ENCODE peak calls at places on chromosomes 1 and 21, in six cellular contexts. J, M, U, B, R and D are unnamed samples.

GRCh38 chr1:2049517-2050481 is at the start of gene PRKCZ:
- DNase-seq in J (peak; percentile 93), M (peak; percentile 75), U (no peak), B (no peak), R (no peak), D (no peak)

GRCh38 chr1:201020040-201020591 is 3.4 kb downstream of the KIF21B start:
- DNase-seq in J (no peak), M (no peak), U (no peak), B (no peak), R (no peak), D (no peak)

GRCh38 chr1:115906627-115907026 is 65.7 kb upstream of the NHLH2 start:
- DNase-seq in J (no peak), M (no peak), U (no peak), B (no peak), R (no peak), D (no peak)

GRCh38 chr1:30751830-30752650 is 5.5 kb downstream of the LAPTM5 start:
- DNase-seq in J (no peak), M (no peak), U (no peak), B (no peak), R (no peak), D (no peak)

GRCh38 chr21:45556645-45557601 is 14.7 kb upstream of the SLC19A1 start:
- DNase-seq in J (no peak), M (no peak), U (peak; percentile 80), B (peak; percentile 47), R (no peak), D (no peak)

GRCh38 chr1:198496216-198497143 is 44.0 kb downstream of the ATP6V1G3 start:
- DNase-seq in J (no peak), M (no peak), U (no peak), B (peak; percentile 73), R (no peak), D (no peak)

GRCh38 chr1:112872551-112872962 is 83.4 kb downstream of the SLC16A1 start:
- DNase-seq in J (no peak), M (no peak), U (no peak), B (no peak), R (no peak), D (no peak)

GRCh38 chr1:210332719-210333398 is 4.2 kb downstream of the HHAT start:
- DNase-seq in J (peak; percentile 27), M (no peak), U (no peak), B (peak; percentile 36), R (no peak), D (no peak)

GRCh38 chr1:30871276-30871871 is 37.2 kb downstream of the SDC3 start:
- DNase-seq in J (no peak), M (no peak), U (no peak), B (no peak), R (no peak), D (no peak)

GRCh38 chr1:183032122-183032921 is 9.1 kb downstream of the LAMC1 start:
- DNase-seq in J (no peak), M (no peak), U (no peak), B (peak; percentile 50), R (no peak), D (no peak)

GRCh38 chr21:36097427-36098230 is 27.8 kb downstream of the CBR1 start:
- DNase-seq in J (no peak), M (no peak), U (no peak), B (no peak), R (no peak), D (no peak)

GRCh38 chr1:155178441-155179106 is 4.9 kb downstream of the TRIM46 start:
- DNase-seq in J (no peak), M (no peak), U (peak; percentile 66), B (no peak), R (peak; percentile 19), D (no peak)

GRCh38 chr1:21329209-21329844 is 39.1 kb upstream of the ECE1 start:
- DNase-seq in J (no peak), M (no peak), U (no peak), B (peak; percentile 35), R (no peak), D (no peak)

GRCh38 chr1:110370827-110371226 is 20.0 kb downstream of the SLC16A4 start:
- DNase-seq in J (no peak), M (no peak), U (no peak), B (peak; percentile 77), R (no peak), D (no peak)

GRCh38 chr1:33438364-33439145 is 7.7 kb upstream of the PHC2 start:
- DNase-seq in J (no peak), M (no peak), U (no peak), B (no peak), R (no peak), D (no peak)

GRCh38 chr1:67618285-67619018 is 66.5 kb upstream of the GADD45A start:
- DNase-seq in J (no peak), M (peak; percentile 49), U (no peak), B (peak; percentile 94), R (peak; percentile 65), D (peak; percentile 87)

GRCh38 chr21:41703857-41704501 is 62.9 kb downstream of the RIPK4 start:
- DNase-seq in J (no peak), M (no peak), U (no peak), B (no peak), R (no peak), D (no peak)

GRCh38 chr1:16267690-16268180 is 30.8 kb upstream of the CPLANE2 start:
- DNase-seq in J (no peak), M (no peak), U (no peak), B (no peak), R (no peak), D (no peak)

GRCh38 chr1:110433213-110433612 is 17.7 kb upstream of the PROK1 start:
- DNase-seq in J (no peak), M (no peak), U (no peak), B (no peak), R (no peak), D (no peak)

GRCh38 chr1:56569661-56570060 is 9.7 kb downstream of the PLPP3 start:
- DNase-seq in J (no peak), M (no peak), U (no peak), B (no peak), R (no peak), D (no peak)

GRCh38 chr1:76746195-76746594 is 121.1 kb upstream of the ST6GALNAC5 start:
- DNase-seq in J (no peak), M (no peak), U (no peak), B (peak; percentile 3), R (no peak), D (no peak)

GRCh38 chr1:145997156-145998023 is 1.0 kb upstream of the TXNIP start:
- DNase-seq in J (peak; percentile 61), M (peak; percentile 65), U (peak; percentile 80), B (peak; percentile 48), R (peak; percentile 71), D (no peak)

GRCh38 chr1:6414443-6414844 is 5.3 kb downstream of the HES2 start:
- DNase-seq in J (peak; percentile 33), M (no peak), U (no peak), B (peak; percentile 46), R (no peak), D (peak; percentile 7)

GRCh38 chr1:211210965-211211364 is 48.2 kb upstream of the RCOR3 start:
- DNase-seq in J (no peak), M (no peak), U (no peak), B (no peak), R (no peak), D (no peak)

GRCh38 chr1:226202246-226202645 is 15.7 kb upstream of the ACBD3 start:
- DNase-seq in J (no peak), M (no peak), U (no peak), B (no peak), R (no peak), D (no peak)

GRCh38 chr1:226203237-226203636 is 16.7 kb upstream of the ACBD3 start:
- DNase-seq in J (no peak), M (no peak), U (no peak), B (no peak), R (no peak), D (no peak)

GRCh38 chr1:226203693-226204092 is 17.2 kb upstream of the ACBD3 start:
- DNase-seq in J (no peak), M (no peak), U (no peak), B (no peak), R (no peak), D (no peak)

GRCh38 chr1:226199971-226200370 is 13.4 kb upstream of the ACBD3 start:
- DNase-seq in J (no peak), M (no peak), U (no peak), B (no peak), R (no peak), D (no peak)

DNA sequence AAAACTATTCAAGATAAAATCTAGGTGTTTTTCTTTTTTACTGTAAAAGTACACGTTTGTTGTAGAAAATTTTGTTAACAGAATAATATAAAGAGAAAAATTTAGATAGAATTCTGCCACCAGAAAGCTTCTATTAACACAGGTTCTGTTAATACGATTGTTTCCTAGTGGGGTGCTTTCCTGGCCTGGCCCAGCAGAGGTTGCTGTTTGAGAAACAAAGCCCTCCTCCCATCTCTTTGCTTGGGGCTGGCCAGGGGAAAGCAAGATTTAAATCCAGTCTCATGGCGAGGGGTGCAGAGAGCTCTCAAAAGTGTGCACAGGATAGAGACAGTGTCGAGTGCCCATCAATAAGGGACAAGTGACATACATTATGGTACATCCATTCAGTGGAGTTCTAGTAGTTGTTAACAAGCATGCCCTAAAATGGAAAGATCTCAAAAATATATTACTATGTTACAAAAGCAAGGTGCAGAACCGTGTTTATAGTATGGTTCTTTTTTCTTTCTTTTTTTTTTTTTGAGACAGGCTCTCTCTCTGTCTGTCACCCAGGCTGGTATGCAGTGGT is 14.6 kb upstream of the ACBD3 start:
- DNase-seq in J (no peak), M (no peak), U (no peak), B (peak; percentile 19), R (no peak), D (no peak)
- TF ChIP-seq CTCF in J (no peak), M (peak; percentile 18), U (no peak), B (peak; percentile 42), R (no peak), D (peak; percentile 43)

GRCh38 chr1:43454270-43455011 is 710 bp upstream of the HYI start:
- DNase-seq in J (peak; percentile 52), M (peak; percentile 80), U (peak; percentile 92), B (peak; percentile 88), R (peak; percentile 65), D (peak; percentile 60)
- TF ChIP-seq CTCF in J (no peak), M (no peak), U (peak; percentile 6), B (no peak), R (no peak), D (no peak)

DNA sequence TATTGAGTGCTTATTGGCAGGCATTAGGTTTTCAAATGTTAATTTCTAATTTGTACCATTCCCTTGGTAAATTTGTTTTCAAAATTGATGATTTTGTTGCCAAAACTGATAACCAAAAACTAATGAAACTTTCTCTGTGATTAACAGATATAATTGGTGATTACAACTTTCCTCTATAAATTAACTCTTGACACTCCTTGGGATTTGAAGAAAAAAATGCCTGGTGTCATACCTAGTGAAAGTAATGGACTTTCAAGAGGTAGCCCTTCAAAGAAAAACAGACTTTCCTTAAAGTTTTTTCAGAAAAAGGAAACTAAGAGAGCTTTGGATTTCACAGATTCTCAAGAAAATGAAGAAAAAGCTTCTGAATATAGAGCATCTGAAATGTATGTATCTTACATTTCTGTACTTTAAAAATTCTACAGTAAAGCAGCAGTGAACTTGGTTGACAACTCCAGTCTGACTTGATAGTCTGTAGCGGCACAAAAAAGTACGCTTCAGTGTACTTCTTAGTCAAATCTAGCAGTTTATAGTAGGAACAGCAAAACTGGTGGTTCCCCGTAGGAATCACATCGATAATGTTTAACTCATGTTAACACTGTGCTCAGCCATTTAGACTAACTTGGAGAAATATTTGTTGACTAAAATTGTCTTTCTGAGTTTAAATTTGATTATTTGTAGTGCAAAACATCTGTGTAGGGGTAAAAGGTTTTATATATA is 3.0 kb downstream of the USP1 start:
- DNase-seq in J (no peak), M (no peak), U (no peak), B (peak; percentile 60), R (no peak), D (no peak)
- TF ChIP-seq CTCF in J (no peak), M (no peak), U (no peak), B (peak; percentile 9), R (no peak), D (no peak)

GRCh38 chr1:232602622-232603021 is 27.3 kb downstream of the SIPA1L2 start:
- DNase-seq in J (no peak), M (no peak), U (no peak), B (no peak), R (no peak), D (no peak)
- TF ChIP-seq CTCF in J (no peak), M (peak; percentile 15), U (peak; percentile 7), B (peak; percentile 6), R (no peak), D (no peak)